ENCODE peak calls at places on chromosomes 3 and 15, in ten cellular contexts. One of them, this sample, is unnamed.

GRCh38 chr15:50676799-50677483 is 9.7 kb downstream of the TRPM7 start:
- DNase-seq in psoas muscle: no peak
- DNase-seq in transverse colon: no peak
- DNase-seq in RWPE1: peak; percentile 42
- DNase-seq in astrocyte: peak; percentile 54
- DNase-seq in A549: peak; percentile 74
- DNase-seq in IMR-90: peak; percentile 64
- DNase-seq in colonic mucosa: no peak
- DNase-seq in CD4-positive, CD25-positive, alpha-beta regulatory T cell: no peak
- DNase-seq in dorsolateral prefrontal cortex: no peak
- DNase-seq in this sample: no peak

GRCh38 chr3:113660458-113660857 is 36.0 kb downstream of the USF3 start:
- DNase-seq in CD4-positive, CD25-positive, alpha-beta regulatory T cell: no peak
- DNase-seq in colonic mucosa: no peak
- DNase-seq in A549: no peak
- DNase-seq in psoas muscle: no peak
- DNase-seq in transverse colon: no peak
- DNase-seq in RWPE1: no peak
- DNase-seq in IMR-90: no peak
- DNase-seq in dorsolateral prefrontal cortex: no peak
- DNase-seq in astrocyte: no peak
- DNase-seq in this sample: no peak

GRCh38 chr3:51390600-51391074 is 448 bp upstream of the RBM15B start:
- DNase-seq in colonic mucosa: no peak
- DNase-seq in astrocyte: no peak
- DNase-seq in A549: no peak
- DNase-seq in psoas muscle: no peak
- DNase-seq in CD4-positive, CD25-positive, alpha-beta regulatory T cell: no peak
- DNase-seq in RWPE1: no peak
- DNase-seq in dorsolateral prefrontal cortex: no peak
- DNase-seq in IMR-90: no peak
- DNase-seq in transverse colon: no peak
- DNase-seq in this sample: no peak

GRCh38 chr3:189041482-189042090 is 130.2 kb upstream of the TPRG1 start:
- DNase-seq in CD4-positive, CD25-positive, alpha-beta regulatory T cell: peak; percentile 45
- DNase-seq in transverse colon: peak; percentile 47
- DNase-seq in A549: peak; percentile 50
- DNase-seq in dorsolateral prefrontal cortex: no peak
- DNase-seq in psoas muscle: no peak
- DNase-seq in IMR-90: peak; percentile 45
- DNase-seq in RWPE1: peak; percentile 31
- DNase-seq in astrocyte: peak; percentile 15
- DNase-seq in colonic mucosa: peak; percentile 46
- DNase-seq in this sample: no peak

GRCh38 chr15:60444289-60444912 is 34.5 kb downstream of the ICE2 start:
- DNase-seq in dorsolateral prefrontal cortex: no peak
- DNase-seq in CD4-positive, CD25-positive, alpha-beta regulatory T cell: no peak
- DNase-seq in transverse colon: no peak
- DNase-seq in astrocyte: peak; percentile 22
- DNase-seq in psoas muscle: no peak
- DNase-seq in IMR-90: peak; percentile 51
- DNase-seq in colonic mucosa: no peak
- DNase-seq in RWPE1: peak; percentile 53
- DNase-seq in A549: peak; percentile 50
- DNase-seq in this sample: no peak

GRCh38 chr3:39191103-39191502 is 1.3 kb downstream of the XIRP1 start:
- DNase-seq in CD4-positive, CD25-positive, alpha-beta regulatory T cell: no peak
- DNase-seq in colonic mucosa: no peak
- DNase-seq in A549: no peak
- DNase-seq in psoas muscle: no peak
- DNase-seq in astrocyte: no peak
- DNase-seq in dorsolateral prefrontal cortex: no peak
- DNase-seq in RWPE1: no peak
- DNase-seq in transverse colon: no peak
- DNase-seq in IMR-90: no peak
- DNase-seq in this sample: no peak

GRCh38 chr3:5072100-5072816 is 49.8 kb upstream of the ARL8B start:
- DNase-seq in transverse colon: no peak
- DNase-seq in CD4-positive, CD25-positive, alpha-beta regulatory T cell: no peak
- DNase-seq in colonic mucosa: no peak
- DNase-seq in RWPE1: peak; percentile 35
- DNase-seq in dorsolateral prefrontal cortex: no peak
- DNase-seq in astrocyte: no peak
- DNase-seq in IMR-90: no peak
- DNase-seq in psoas muscle: peak; percentile 66
- DNase-seq in A549: no peak
- DNase-seq in this sample: no peak

GRCh38 chr3:38649500-38650247 is at the start of gene SCN5A:
- DNase-seq in psoas muscle: peak; percentile 45
- DNase-seq in RWPE1: peak; percentile 37
- DNase-seq in astrocyte: no peak
- DNase-seq in A549: peak; percentile 29
- DNase-seq in IMR-90: no peak
- DNase-seq in colonic mucosa: peak; percentile 48
- DNase-seq in dorsolateral prefrontal cortex: no peak
- DNase-seq in CD4-positive, CD25-positive, alpha-beta regulatory T cell: peak; percentile 16
- DNase-seq in transverse colon: peak; percentile 50
- DNase-seq in this sample: peak; percentile 70

GRCh38 chr15:78538358-78538757 is 1.9 kb upstream of the PSMA4 start:
- DNase-seq in IMR-90: no peak
- DNase-seq in dorsolateral prefrontal cortex: no peak
- DNase-seq in RWPE1: no peak
- DNase-seq in CD4-positive, CD25-positive, alpha-beta regulatory T cell: no peak
- DNase-seq in transverse colon: no peak
- DNase-seq in colonic mucosa: no peak
- DNase-seq in astrocyte: no peak
- DNase-seq in A549: no peak
- DNase-seq in psoas muscle: no peak
- DNase-seq in this sample: no peak

GRCh38 chr15:78541744-78542034 is 1.4 kb downstream of the PSMA4 start:
- DNase-seq in colonic mucosa: no peak
- DNase-seq in dorsolateral prefrontal cortex: no peak
- DNase-seq in CD4-positive, CD25-positive, alpha-beta regulatory T cell: no peak
- DNase-seq in transverse colon: no peak
- DNase-seq in IMR-90: no peak
- DNase-seq in astrocyte: no peak
- DNase-seq in psoas muscle: no peak
- DNase-seq in A549: no peak
- DNase-seq in RWPE1: no peak
- DNase-seq in this sample: no peak

GRCh38 chr15:78542647-78543046 is 2.4 kb downstream of the PSMA4 start:
- DNase-seq in transverse colon: no peak
- DNase-seq in psoas muscle: no peak
- DNase-seq in colonic mucosa: no peak
- DNase-seq in dorsolateral prefrontal cortex: no peak
- DNase-seq in astrocyte: no peak
- DNase-seq in A549: no peak
- DNase-seq in RWPE1: no peak
- DNase-seq in IMR-90: no peak
- DNase-seq in CD4-positive, CD25-positive, alpha-beta regulatory T cell: no peak
- DNase-seq in this sample: no peak

GRCh38 chr15:78540955-78541743 is 905 bp downstream of the PSMA4 start:
- DNase-seq in RWPE1: peak; percentile 39
- DNase-seq in psoas muscle: no peak
- DNase-seq in colonic mucosa: no peak
- DNase-seq in astrocyte: no peak
- DNase-seq in dorsolateral prefrontal cortex: no peak
- DNase-seq in A549: peak; percentile 12
- DNase-seq in IMR-90: peak; percentile 5
- DNase-seq in CD4-positive, CD25-positive, alpha-beta regulatory T cell: no peak
- DNase-seq in transverse colon: no peak
- DNase-seq in this sample: no peak

GRCh38 chr15:78540135-78540954 is at the start of gene PSMA4:
- DNase-seq in psoas muscle: peak; percentile 95
- DNase-seq in astrocyte: peak; percentile 64
- DNase-seq in dorsolateral prefrontal cortex: peak; percentile 88
- DNase-seq in A549: peak; percentile 95
- DNase-seq in IMR-90: peak; percentile 76
- DNase-seq in transverse colon: peak; percentile 94
- DNase-seq in CD4-positive, CD25-positive, alpha-beta regulatory T cell: peak; percentile 91
- DNase-seq in colonic mucosa: peak; percentile 95
- DNase-seq in RWPE1: peak; percentile 97
- DNase-seq in this sample: peak; percentile 96
- H3K27ac ChIP-seq in psoas muscle: peak within 1 kb of the TSS; percentile 96
- H3K27ac ChIP-seq in astrocyte: peak within 1 kb of the TSS; percentile 97
- H3K27ac ChIP-seq in dorsolateral prefrontal cortex: peak within 1 kb of the TSS; percentile 99
- H3K27ac ChIP-seq in A549: peak within 1 kb of the TSS; percentile 93
- H3K27ac ChIP-seq in IMR-90: peak within 1 kb of the TSS; percentile 96
- H3K27ac ChIP-seq in transverse colon: peak within 1 kb of the TSS; percentile 95
- H3K27ac ChIP-seq in CD4-positive, CD25-positive, alpha-beta regulatory T cell: peak within 1 kb of the TSS; percentile 96
- H3K27ac ChIP-seq in colonic mucosa: peak within 1 kb of the TSS; percentile 86
- H3K27ac ChIP-seq in RWPE1: peak within 1 kb of the TSS; percentile 86
- H3K27ac ChIP-seq in this sample: peak within 1 kb of the TSS; percentile 94

GRCh38 chr3:16475766-16476165 is 37.7 kb downstream of the RFTN1 start:
- DNase-seq in astrocyte: no peak
- DNase-seq in A549: no peak
- DNase-seq in RWPE1: no peak
- DNase-seq in dorsolateral prefrontal cortex: peak; percentile 40
- DNase-seq in IMR-90: no peak
- DNase-seq in colonic mucosa: no peak
- DNase-seq in psoas muscle: no peak
- DNase-seq in transverse colon: no peak
- DNase-seq in CD4-positive, CD25-positive, alpha-beta regulatory T cell: no peak
- DNase-seq in this sample: no peak

GRCh38 chr3:16477501-16477900 is 36.0 kb downstream of the RFTN1 start:
- DNase-seq in CD4-positive, CD25-positive, alpha-beta regulatory T cell: no peak
- DNase-seq in transverse colon: no peak
- DNase-seq in A549: no peak
- DNase-seq in astrocyte: peak; percentile 76
- DNase-seq in dorsolateral prefrontal cortex: no peak
- DNase-seq in colonic mucosa: no peak
- DNase-seq in RWPE1: no peak
- DNase-seq in IMR-90: peak; percentile 49
- DNase-seq in psoas muscle: no peak
- DNase-seq in this sample: no peak

GRCh38 chr3:16477054-16477453 is 36.4 kb downstream of the RFTN1 start:
- DNase-seq in IMR-90: peak; percentile 57
- DNase-seq in psoas muscle: no peak
- DNase-seq in A549: no peak
- DNase-seq in transverse colon: no peak
- DNase-seq in colonic mucosa: no peak
- DNase-seq in RWPE1: no peak
- DNase-seq in astrocyte: peak; percentile 56
- DNase-seq in dorsolateral prefrontal cortex: no peak
- DNase-seq in CD4-positive, CD25-positive, alpha-beta regulatory T cell: no peak
- DNase-seq in this sample: no peak

GRCh38 chr3:16474920-16475319 is 38.6 kb downstream of the RFTN1 start:
- DNase-seq in dorsolateral prefrontal cortex: no peak
- DNase-seq in transverse colon: no peak
- DNase-seq in IMR-90: peak; percentile 94
- DNase-seq in RWPE1: no peak
- DNase-seq in A549: no peak
- DNase-seq in CD4-positive, CD25-positive, alpha-beta regulatory T cell: no peak
- DNase-seq in astrocyte: peak; percentile 40
- DNase-seq in colonic mucosa: no peak
- DNase-seq in psoas muscle: no peak
- DNase-seq in this sample: no peak

DNA sequence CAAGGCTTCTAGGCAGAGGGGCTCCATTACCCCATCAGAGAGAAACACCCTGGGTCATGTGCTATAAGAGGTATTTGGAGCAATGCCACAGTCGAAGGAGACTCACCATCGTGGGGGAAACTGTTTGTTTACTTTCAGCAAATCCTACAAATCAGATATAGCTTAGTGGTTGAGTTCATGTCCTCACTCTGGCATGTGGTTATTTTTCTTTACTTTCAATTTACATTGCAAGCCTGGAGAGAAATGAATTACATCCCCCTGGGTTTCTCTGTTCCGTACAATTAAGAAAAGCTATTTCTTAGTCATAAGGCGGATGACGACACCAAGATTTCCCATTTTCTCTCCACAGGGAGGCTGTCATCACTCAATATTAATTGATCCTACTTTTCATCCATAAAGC is 36.9 kb downstream of the RFTN1 start:
- DNase-seq in astrocyte: peak; percentile 98
- DNase-seq in dorsolateral prefrontal cortex: no peak
- DNase-seq in colonic mucosa: no peak
- DNase-seq in IMR-90: peak; percentile 99
- DNase-seq in psoas muscle: no peak
- DNase-seq in transverse colon: no peak
- DNase-seq in RWPE1: no peak
- DNase-seq in CD4-positive, CD25-positive, alpha-beta regulatory T cell: no peak
- DNase-seq in A549: no peak
- DNase-seq in this sample: no peak
- H3K27ac ChIP-seq in astrocyte: peak overlapping the region; percentile 77
- H3K27ac ChIP-seq in dorsolateral prefrontal cortex: peak overlapping the region; percentile 8
- H3K27ac ChIP-seq in colonic mucosa: no peak overlapping the region
- H3K27ac ChIP-seq in IMR-90: peak overlapping the region; percentile 72
- H3K27ac ChIP-seq in psoas muscle: no peak overlapping the region
- H3K27ac ChIP-seq in transverse colon: peak overlapping the region; percentile 18
- H3K27ac ChIP-seq in RWPE1: no peak overlapping the region
- H3K27ac ChIP-seq in CD4-positive, CD25-positive, alpha-beta regulatory T cell: no peak overlapping the region
- H3K27ac ChIP-seq in A549: peak overlapping the region; percentile 52
- H3K27ac ChIP-seq in this sample: no peak overlapping the region

DNA sequence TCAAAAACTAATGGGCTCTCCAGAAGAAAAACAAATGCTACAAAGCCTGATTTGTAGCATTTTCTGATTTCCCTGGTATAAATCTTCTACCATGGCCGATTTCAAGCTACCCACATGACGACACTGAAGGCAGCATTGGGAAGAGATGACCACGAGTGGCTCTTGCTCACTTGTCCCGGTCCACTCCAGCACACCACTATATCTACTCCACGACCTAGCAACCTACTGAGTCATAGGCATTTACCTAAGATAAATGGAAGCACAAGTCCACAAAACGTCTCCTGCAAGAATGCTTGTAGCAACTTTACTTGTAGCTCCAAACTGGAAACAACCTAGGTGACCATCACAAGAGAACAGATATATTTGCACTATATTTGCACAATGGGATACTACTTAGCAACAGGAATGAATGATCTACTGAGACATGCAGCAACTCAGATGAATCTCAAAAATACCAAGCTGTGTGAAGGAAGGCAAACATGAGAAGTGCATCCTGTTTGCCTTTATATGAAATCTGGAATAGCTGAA is 60.8 kb upstream of the HES1 start:
- DNase-seq in A549: peak; percentile 17
- DNase-seq in transverse colon: no peak
- DNase-seq in IMR-90: no peak
- DNase-seq in psoas muscle: no peak
- DNase-seq in astrocyte: peak; percentile 38
- DNase-seq in dorsolateral prefrontal cortex: no peak
- DNase-seq in RWPE1: no peak
- DNase-seq in colonic mucosa: no peak
- DNase-seq in CD4-positive, CD25-positive, alpha-beta regulatory T cell: no peak
- DNase-seq in this sample: no peak
- H3K27ac ChIP-seq in A549: peak overlapping the region; percentile 64
- H3K27ac ChIP-seq in transverse colon: no peak overlapping the region
- H3K27ac ChIP-seq in IMR-90: no peak overlapping the region
- H3K27ac ChIP-seq in psoas muscle: no peak overlapping the region
- H3K27ac ChIP-seq in astrocyte: no peak overlapping the region
- H3K27ac ChIP-seq in dorsolateral prefrontal cortex: no peak overlapping the region
- H3K27ac ChIP-seq in RWPE1: no peak overlapping the region
- H3K27ac ChIP-seq in colonic mucosa: no peak overlapping the region
- H3K27ac ChIP-seq in CD4-positive, CD25-positive, alpha-beta regulatory T cell: no peak overlapping the region
- H3K27ac ChIP-seq in this sample: no peak overlapping the region

DNA sequence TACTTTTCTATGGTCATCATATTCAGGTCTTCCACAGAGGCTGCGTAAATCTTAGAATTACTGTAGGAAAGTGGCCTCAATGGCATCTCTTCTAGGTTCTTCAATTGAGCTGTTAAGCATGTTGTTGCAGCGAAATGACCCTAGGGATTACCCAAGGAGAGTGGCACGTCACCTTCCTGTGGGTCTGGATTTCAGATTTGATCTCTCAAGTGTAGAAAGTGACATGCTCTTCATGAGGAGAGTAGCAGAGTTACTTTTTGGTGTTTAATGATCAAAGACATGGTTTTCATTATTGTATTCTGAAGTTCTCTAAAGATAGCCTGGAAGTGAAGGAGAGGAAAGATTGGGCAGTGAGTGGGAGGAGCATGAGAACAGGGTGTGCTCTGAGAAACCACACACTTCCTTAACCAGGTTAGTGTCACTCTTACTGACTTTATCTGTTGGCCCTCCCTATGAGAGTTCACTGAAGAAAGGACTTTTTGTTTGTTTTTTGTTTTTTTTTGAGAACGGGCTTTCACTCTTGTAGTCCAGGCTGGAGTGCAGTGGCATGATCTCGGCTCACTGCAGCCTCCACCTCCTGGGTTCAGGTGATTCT is 153.6 kb downstream of the AKAP13 start:
- DNase-seq in colonic mucosa: no peak
- DNase-seq in A549: no peak
- DNase-seq in psoas muscle: no peak
- DNase-seq in transverse colon: peak; percentile 35
- DNase-seq in IMR-90: no peak
- DNase-seq in astrocyte: no peak
- DNase-seq in dorsolateral prefrontal cortex: no peak
- DNase-seq in CD4-positive, CD25-positive, alpha-beta regulatory T cell: no peak
- DNase-seq in RWPE1: no peak
- DNase-seq in this sample: no peak
- H3K27ac ChIP-seq in colonic mucosa: no peak overlapping the region
- H3K27ac ChIP-seq in A549: no peak overlapping the region
- H3K27ac ChIP-seq in psoas muscle: no peak overlapping the region
- H3K27ac ChIP-seq in transverse colon: peak overlapping the region; percentile 69
- H3K27ac ChIP-seq in IMR-90: no peak overlapping the region
- H3K27ac ChIP-seq in astrocyte: no peak overlapping the region
- H3K27ac ChIP-seq in dorsolateral prefrontal cortex: no peak overlapping the region
- H3K27ac ChIP-seq in CD4-positive, CD25-positive, alpha-beta regulatory T cell: no peak overlapping the region
- H3K27ac ChIP-seq in RWPE1: no peak overlapping the region
- H3K27ac ChIP-seq in this sample: peak overlapping the region; percentile 72

This sample was measured in upper lobe of right lung.